ENCODE peak calls at places on chromosome 20, in ten cellular contexts. E, W, O, N, L, B, M, J, Z and A are unnamed samples.

GRCh38 chr20:2108987-2109386 is 7.4 kb downstream of the STK35 start:
- DNase-seq in E (no peak), W (peak; percentile 73), O (no peak), N (no peak), L (peak; percentile 80), B (peak; percentile 23), M (peak; percentile 66), J (no peak), Z (peak; percentile 83), A (no peak)

GRCh38 chr20:36162272-36162966 is 7.9 kb downstream of the EPB41L1 start:
- DNase-seq in E (no peak), W (no peak), O (no peak), N (no peak), L (peak; percentile 15), B (no peak), M (no peak), J (no peak), Z (no peak), A (no peak)

GRCh38 chr20:20076297-20077065 is 24.1 kb downstream of the CFAP61 start:
- DNase-seq in E (peak; percentile 25), W (peak; percentile 36), O (no peak), N (no peak), L (peak; percentile 70), B (no peak), M (peak; percentile 37), J (no peak), Z (peak; percentile 26), A (no peak)

GRCh38 chr20:59984551-59984950 is 26.3 kb downstream of the CDH26 start:
- DNase-seq in E (no peak), W (no peak), O (no peak), N (no peak), L (no peak), B (no peak), M (no peak), J (no peak), Z (no peak), A (no peak)

GRCh38 chr20:22719250-22719649 is 134.9 kb upstream of the FOXA2 start:
- DNase-seq in E (no peak), W (no peak), O (no peak), N (no peak), L (no peak), B (no peak), M (no peak), J (no peak), Z (no peak), A (no peak)

GRCh38 chr20:37598611-37599342 is 71.1 kb upstream of the BLCAP start:
- DNase-seq in E (no peak), W (no peak), O (no peak), N (no peak), L (no peak), B (no peak), M (no peak), J (no peak), Z (no peak), A (no peak)

GRCh38 chr20:47762699-47763098 is 22.6 kb downstream of the SULF2 start:
- DNase-seq in E (no peak), W (peak; percentile 62), O (no peak), N (no peak), L (no peak), B (peak; percentile 24), M (no peak), J (peak; percentile 16), Z (no peak), A (no peak)

GRCh38 chr20:17315491-17316231 is 88.8 kb downstream of the PCSK2 start:
- DNase-seq in E (no peak), W (no peak), O (no peak), N (no peak), L (no peak), B (peak; percentile 0), M (no peak), J (no peak), Z (no peak), A (no peak)

GRCh38 chr20:58384821-58385220 is 4.2 kb upstream of the VAPB start:
- DNase-seq in E (no peak), W (no peak), O (no peak), N (no peak), L (no peak), B (no peak), M (no peak), J (no peak), Z (no peak), A (no peak)

GRCh38 chr20:33773412-33774089 is 37.6 kb upstream of the CHMP4B start:
- DNase-seq in E (no peak), W (no peak), O (no peak), N (no peak), L (no peak), B (no peak), M (no peak), J (no peak), Z (no peak), A (no peak)

GRCh38 chr20:25546048-25546447 is 39.3 kb downstream of the NINL start:
- DNase-seq in E (no peak), W (no peak), O (no peak), N (no peak), L (no peak), B (no peak), M (no peak), J (no peak), Z (no peak), A (no peak)

GRCh38 chr20:43409041-43409913 is 48.4 kb upstream of the SRSF6 start:
- DNase-seq in E (peak; percentile 10), W (no peak), O (no peak), N (no peak), L (peak; percentile 52), B (peak; percentile 40), M (peak; percentile 31), J (no peak), Z (peak; percentile 24), A (no peak)

GRCh38 chr20:62977613-62978558 is 25.4 kb downstream of the SLC17A9 start:
- DNase-seq in E (no peak), W (no peak), O (no peak), N (no peak), L (no peak), B (peak; percentile 67), M (no peak), J (peak; percentile 71), Z (no peak), A (peak; percentile 84)

GRCh38 chr20:63896136-63896890 is 1.4 kb downstream of the DNAJC5 start:
- DNase-seq in E (no peak), W (peak; percentile 21), O (no peak), N (no peak), L (peak; percentile 46), B (peak; percentile 39), M (peak; percentile 30), J (peak; percentile 75), Z (peak; percentile 43), A (peak; percentile 41)

GRCh38 chr20:16612708-16613107 is 39.5 kb upstream of the KIF16B start:
- DNase-seq in E (no peak), W (no peak), O (no peak), N (no peak), L (no peak), B (no peak), M (no peak), J (no peak), Z (no peak), A (no peak)

GRCh38 chr20:63781181-63781580 is 41.6 kb downstream of the SLC2A4RG start:
- DNase-seq in E (no peak), W (no peak), O (no peak), N (no peak), L (no peak), B (no peak), M (no peak), J (peak; percentile 19), Z (no peak), A (no peak)

GRCh38 chr20:25296094-25297093 is 48.5 kb downstream of the PYGB start:
- DNase-seq in E (no peak), W (no peak), O (no peak), N (no peak), L (peak; percentile 24), B (no peak), M (peak; percentile 3), J (no peak), Z (no peak), A (no peak)

GRCh38 chr20:36091561-36092423 is 62.7 kb upstream of the EPB41L1 start:
- DNase-seq in E (no peak), W (no peak), O (no peak), N (no peak), L (no peak), B (no peak), M (no peak), J (no peak), Z (no peak), A (no peak)

GRCh38 chr20:19396466-19397081 is 184.1 kb downstream of the SLC24A3 start:
- DNase-seq in E (no peak), W (no peak), O (no peak), N (no peak), L (no peak), B (no peak), M (no peak), J (no peak), Z (no peak), A (no peak)

GRCh38 chr20:19026121-19026878 is 186.1 kb upstream of the SLC24A3 start:
- DNase-seq in E (no peak), W (no peak), O (no peak), N (no peak), L (no peak), B (no peak), M (no peak), J (no peak), Z (no peak), A (no peak)

GRCh38 chr20:45518282-45518681 is 2.9 kb upstream of the SPINT3 start:
- DNase-seq in E (no peak), W (no peak), O (no peak), N (no peak), L (no peak), B (peak; percentile 83), M (no peak), J (no peak), Z (peak; percentile 97), A (no peak)
- TF ChIP-seq CTCF in E (no peak), W (no peak), O (no peak), N (no peak), L (no peak), B (no peak), M (no peak), J (no peak), Z (no peak), A (no peak)

GRCh38 chr20:14415492-14415891 is 78.1 kb upstream of the FLRT3 start:
- DNase-seq in E (no peak), W (no peak), O (no peak), N (no peak), L (no peak), B (peak; percentile 4), M (no peak), J (no peak), Z (no peak), A (no peak)
- TF ChIP-seq CTCF in E (no peak), W (no peak), O (no peak), N (no peak), L (no peak), B (no peak), M (no peak), J (no peak), Z (no peak), A (no peak)

GRCh38 chr20:7379206-7379605 is 561.1 kb downstream of the HAO1 start:
- DNase-seq in E (no peak), W (no peak), O (no peak), N (no peak), L (no peak), B (no peak), M (no peak), J (no peak), Z (no peak), A (no peak)
- TF ChIP-seq CTCF in E (no peak), W (no peak), O (no peak), N (no peak), L (no peak), B (no peak), M (no peak), J (no peak), Z (no peak), A (no peak)

GRCh38 chr20:21240394-21240793 is 62.7 kb upstream of the XRN2 start:
- DNase-seq in E (no peak), W (no peak), O (no peak), N (no peak), L (no peak), B (no peak), M (no peak), J (no peak), Z (no peak), A (no peak)
- TF ChIP-seq CTCF in E (no peak), W (no peak), O (no peak), N (peak; percentile 31), L (no peak), B (no peak), M (peak; percentile 45), J (no peak), Z (no peak), A (no peak)